ENCODE peak calls at places on chromosomes 16 and 17, in six cellular contexts. D, Z, C, O, R and Q are unnamed samples.

GRCh38 chr16:66979011-66979717 is 9.2 kb upstream of the CES4A start:
- DNase-seq in D (peak), Z (no peak), C (no peak), O (no peak), R (no peak), Q (no peak)

GRCh38 chr16:67198238-67198734 is 645 bp upstream of the ELMO3 start:
- DNase-seq in D (no peak), Z (peak), C (no peak), O (no peak), R (peak), Q (no peak)

GRCh38 chr17:14061666-14062560 is 7.4 kb upstream of the COX10 start:
- DNase-seq in D (no peak), Z (no peak), C (peak), O (peak), R (peak), Q (no peak)

GRCh38 chr16:81937305-81938038 is 73.8 kb downstream of the SDR42E1 start:
- DNase-seq in D (no peak), Z (no peak), C (no peak), O (no peak), R (no peak), Q (no peak)

GRCh38 chr16:50517450-50518252 is 30.5 kb upstream of the NKD1 start:
- DNase-seq in D (peak), Z (no peak), C (no peak), O (peak), R (no peak), Q (no peak)

GRCh38 chr16:56691885-56692284 is 9.6 kb downstream of the MT1X start:
- DNase-seq in D (no peak), Z (no peak), C (no peak), O (no peak), R (peak), Q (no peak)

GRCh38 chr17:1260762-1261161 is 9.5 kb upstream of the BHLHA9 start:
- DNase-seq in D (no peak), Z (no peak), C (no peak), O (no peak), R (no peak), Q (no peak)

GRCh38 chr16:57284206-57284951 is at the start of gene PLLP:
- DNase-seq in D (no peak), Z (peak), C (no peak), O (peak), R (peak), Q (peak)

GRCh38 chr16:76932541-76933211 is 258.3 kb upstream of the MON1B start:
- DNase-seq in D (no peak), Z (no peak), C (no peak), O (no peak), R (peak), Q (no peak)

GRCh38 chr16:12461201-12461600 is 342.5 kb downstream of the CPPED1 start:
- DNase-seq in D (no peak), Z (no peak), C (no peak), O (no peak), R (peak), Q (no peak)

GRCh38 chr16:15547768-15548096 is 95.2 kb downstream of the MARF1 start:
- DNase-seq in D (no peak), Z (no peak), C (no peak), O (no peak), R (no peak), Q (no peak)

GRCh38 chr17:63675607-63676539 is 24.1 kb downstream of the LIMD2 start:
- DNase-seq in D (no peak), Z (no peak), C (peak), O (peak), R (peak), Q (no peak)

GRCh38 chr17:12597895-12598294 is 67.8 kb upstream of the MYOCD start:
- DNase-seq in D (no peak), Z (no peak), C (no peak), O (no peak), R (no peak), Q (no peak)

GRCh38 chr17:36468903-36469635 is 17.4 kb upstream of the ZNHIT3 start:
- DNase-seq in D (no peak), Z (no peak), C (no peak), O (no peak), R (no peak), Q (peak)

GRCh38 chr17:54795046-54795445 is 105.6 kb upstream of the TOM1L1 start:
- DNase-seq in D (no peak), Z (no peak), C (no peak), O (no peak), R (no peak), Q (no peak)

GRCh38 chr17:81676906-81677305 is 6.7 kb downstream of the ARL16 start:
- DNase-seq in D (no peak), Z (no peak), C (no peak), O (no peak), R (no peak), Q (no peak)

GRCh38 chr16:4103741-4104140 is 12.5 kb downstream of the ADCY9 start:
- DNase-seq in D (peak), Z (no peak), C (no peak), O (no peak), R (no peak), Q (no peak)

GRCh38 chr16:48082516-48082915 is 73.3 kb downstream of the ABCC12 start:
- DNase-seq in D (no peak), Z (no peak), C (no peak), O (no peak), R (peak), Q (no peak)

GRCh38 chr17:80195671-80196529 is 24.2 kb downstream of the SGSH start:
- DNase-seq in D (peak), Z (peak), C (no peak), O (no peak), R (no peak), Q (no peak)

GRCh38 chr17:18256351-18256750 is 2.2 kb downstream of the FLII start:
- DNase-seq in D (no peak), Z (no peak), C (no peak), O (no peak), R (no peak), Q (no peak)

GRCh38 chr17:79847698-79848369 is 8.6 kb upstream of the CBX4 start:
- DNase-seq in D (no peak), Z (no peak), C (no peak), O (no peak), R (no peak), Q (no peak)

GRCh38 chr17:64160378-64160777 is 30.4 kb upstream of the ERN1 start:
- DNase-seq in D (no peak), Z (no peak), C (no peak), O (no peak), R (no peak), Q (no peak)

GRCh38 chr16:57184890-57185445 is 871 bp downstream of the PSME3IP1 start:
- DNase-seq in D (no peak), Z (no peak), C (no peak), O (no peak), R (no peak), Q (no peak)

GRCh38 chr17:75681289-75681688 is 14.2 kb downstream of the SAP30BP start:
- DNase-seq in D (peak), Z (no peak), C (peak), O (no peak), R (peak), Q (no peak)

GRCh38 chr17:32275060-32276042 is 9.7 kb downstream of the RHBDL3 start:
- DNase-seq in D (no peak), Z (peak), C (no peak), O (no peak), R (peak), Q (peak)

GRCh38 chr16:88705746-88706287 is 391 bp downstream of the RNF166 start:
- DNase-seq in D (peak), Z (peak), C (no peak), O (no peak), R (no peak), Q (no peak)

GRCh38 chr17:1713878-1714487 is 3.8 kb upstream of the TLCD2 start:
- DNase-seq in D (no peak), Z (no peak), C (no peak), O (no peak), R (peak), Q (peak)

GRCh38 chr16:31215287-31216115 is 1.4 kb downstream of the PYDC1 start:
- DNase-seq in D (peak), Z (peak), C (no peak), O (peak), R (peak), Q (peak)

GRCh38 chr17:9878361-9878760 is 26.7 kb downstream of the RCVRN start:
- DNase-seq in D (no peak), Z (no peak), C (no peak), O (no peak), R (no peak), Q (no peak)

GRCh38 chr16:18834873-18835272 is 33.5 kb upstream of the ARL6IP1 start:
- DNase-seq in D (no peak), Z (no peak), C (no peak), O (no peak), R (no peak), Q (no peak)

GRCh38 chr17:82767041-82767754 is 15.3 kb downstream of the TBCD start:
- DNase-seq in D (no peak), Z (peak), C (no peak), O (no peak), R (peak), Q (peak)

GRCh38 chr17:45812102-45812501 is 28.0 kb downstream of the CRHR1 start:
- DNase-seq in D (no peak), Z (no peak), C (no peak), O (no peak), R (no peak), Q (no peak)

GRCh38 chr17:42169351-42169750 is 11.6 kb downstream of the KCNH4 start:
- DNase-seq in D (no peak), Z (no peak), C (no peak), O (no peak), R (no peak), Q (no peak)

GRCh38 chr17:18323507-18324139 is 8.5 kb downstream of the SMCR8 start:
- DNase-seq in D (peak), Z (no peak), C (no peak), O (no peak), R (no peak), Q (no peak)

GRCh38 chr16:30063893-30064745 is 1.4 kb upstream of the ALDOA start:
- DNase-seq in D (peak), Z (peak), C (no peak), O (peak), R (peak), Q (no peak)
- TF ChIP-seq CTCF in D (peak), Z (no peak), C (peak), O (no peak), R (peak), Q (no peak)

DNA sequence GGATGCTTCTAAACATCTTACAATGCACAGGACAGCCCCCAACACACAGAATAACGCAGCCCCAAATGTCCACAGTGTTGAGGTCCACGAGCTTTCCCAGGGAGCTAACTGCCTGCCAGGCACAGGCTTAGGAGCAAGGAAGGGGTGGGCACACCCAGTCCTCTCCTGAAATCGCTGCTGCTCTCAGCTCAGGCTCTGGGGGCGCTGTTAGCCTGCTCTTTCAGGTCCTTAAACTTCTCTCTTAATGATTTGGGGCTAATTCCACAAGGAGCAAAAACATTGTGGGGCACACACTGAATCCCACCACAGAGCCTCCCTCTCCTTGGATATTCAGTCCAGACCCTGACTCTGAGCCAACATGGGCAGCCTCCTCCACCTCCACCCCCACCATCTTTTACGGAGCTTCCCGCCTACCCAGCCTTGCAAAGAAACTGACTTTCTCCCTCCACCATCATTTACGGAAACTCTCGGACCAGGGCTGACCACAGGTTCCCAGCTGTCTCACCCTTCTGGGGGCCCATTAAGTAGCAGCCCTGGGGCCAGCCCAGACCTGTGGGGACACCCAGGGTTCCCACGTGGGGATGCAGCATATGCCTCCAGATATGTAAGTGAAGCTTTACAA is 1.1 kb downstream of the CD300H start:
- DNase-seq in D (peak), Z (peak), C (no peak), O (no peak), R (no peak), Q (peak)
- TF ChIP-seq CTCF in D (peak), Z (peak), C (peak), O (peak), R (no peak), Q (peak)

GRCh38 chr16:13845232-13845631 is 74.7 kb upstream of the ERCC4 start:
- DNase-seq in D (no peak), Z (no peak), C (no peak), O (no peak), R (no peak), Q (no peak)

GRCh38 chr16:13852827-13853226 is 67.1 kb upstream of the ERCC4 start:
- DNase-seq in D (no peak), Z (no peak), C (no peak), O (no peak), R (no peak), Q (no peak)

DNA sequence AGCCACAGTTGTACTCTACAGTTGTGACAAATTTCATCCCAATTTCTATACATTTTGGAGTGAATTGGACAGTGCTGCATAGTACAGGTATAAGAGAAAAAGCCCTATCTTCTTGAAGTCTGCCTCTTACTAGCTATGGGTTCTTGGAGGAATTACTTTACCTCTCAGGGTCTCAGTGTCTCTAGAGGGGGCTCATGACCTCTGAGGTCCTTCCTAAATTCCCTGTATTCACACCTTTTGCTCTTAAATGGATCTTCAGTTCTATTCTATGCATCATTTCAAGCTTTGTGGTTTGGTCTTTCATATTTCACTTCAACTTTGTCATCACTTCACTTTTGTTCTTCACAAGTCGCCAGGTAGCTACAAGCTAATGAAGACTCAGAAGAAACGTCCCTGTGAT is 71.2 kb upstream of the ERCC4 start:
- DNase-seq in D (no peak), Z (no peak), C (no peak), O (no peak), R (no peak), Q (no peak)
- TF ChIP-seq CTCF in D (no peak), Z (no peak), C (no peak), O (no peak), R (no peak), Q (no peak)

DNA sequence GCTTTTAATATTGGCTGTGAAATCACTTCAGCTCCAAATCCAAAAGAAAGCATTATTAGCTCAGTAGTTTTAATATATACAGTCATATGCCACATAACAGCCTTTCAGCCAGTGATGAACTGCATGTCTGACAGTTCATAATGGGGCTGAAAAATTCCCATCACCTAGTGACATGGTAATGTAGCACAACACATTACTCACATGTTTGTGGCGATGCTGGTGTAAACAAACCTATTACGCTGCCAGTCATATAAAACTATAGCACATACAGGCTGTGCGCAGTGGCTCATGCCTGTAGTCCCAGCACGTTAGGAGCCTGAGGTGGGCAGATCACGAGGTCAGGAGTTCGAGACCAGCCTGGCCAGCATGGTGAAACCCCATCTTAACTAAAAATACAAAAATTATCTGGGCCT is 92.2 kb downstream of the TUBD1 start:
- DNase-seq in D (no peak), Z (peak), C (no peak), O (no peak), R (no peak), Q (no peak)
- TF ChIP-seq CTCF in D (no peak), Z (no peak), C (no peak), O (no peak), R (no peak), Q (no peak)